ENCODE peak calls at places on chromosomes 2 and 18, in nine cellular contexts. Q, H, J, U, E, Y, N, G and M are unnamed samples.

GRCh38 chr2:81007104-81007503 is 702.6 kb upstream of the LRRTM1 start:
- DNase-seq in Q (no peak), H (no peak), J (no peak), U (no peak), E (no peak), Y (no peak), N (no peak), G (no peak), M (no peak)

GRCh38 chr2:215359576-215359922 is 47.7 kb downstream of the ATIC start:
- DNase-seq in Q (peak), H (no peak), J (no peak), U (no peak), E (no peak), Y (no peak), N (no peak), G (no peak), M (no peak)

GRCh38 chr2:19238440-19238839 is 120.0 kb downstream of the OSR1 start:
- DNase-seq in Q (no peak), H (no peak), J (peak), U (no peak), E (no peak), Y (peak), N (peak), G (no peak), M (no peak)

GRCh38 chr2:104538082-104538481 is 315.8 kb upstream of the POU3F3 start:
- DNase-seq in Q (no peak), H (no peak), J (no peak), U (no peak), E (no peak), Y (no peak), N (no peak), G (no peak), M (no peak)

GRCh38 chr2:234989183-234989701 is 37.4 kb downstream of the SH3BP4 start:
- DNase-seq in Q (no peak), H (no peak), J (no peak), U (peak), E (no peak), Y (peak), N (no peak), G (peak), M (no peak)

GRCh38 chr18:37535968-37536367 is 29.6 kb downstream of the CELF4 start:
- DNase-seq in Q (peak), H (no peak), J (no peak), U (no peak), E (no peak), Y (no peak), N (no peak), G (no peak), M (no peak)

GRCh38 chr2:156341482-156342251 is 9.1 kb upstream of the NR4A2 start:
- DNase-seq in Q (peak), H (peak), J (peak), U (peak), E (peak), Y (peak), N (peak), G (peak), M (peak)

GRCh38 chr2:115083216-115083615 is 640.8 kb downstream of the DPP10 start:
- DNase-seq in Q (no peak), H (no peak), J (no peak), U (no peak), E (no peak), Y (no peak), N (no peak), G (peak), M (no peak)

GRCh38 chr2:76930076-76930734 is 592.0 kb downstream of the LRRTM4 start:
- DNase-seq in Q (no peak), H (no peak), J (no peak), U (no peak), E (no peak), Y (no peak), N (no peak), G (no peak), M (no peak)

GRCh38 chr2:227464851-227465250 is 7.1 kb upstream of the AGFG1 start:
- DNase-seq in Q (no peak), H (no peak), J (no peak), U (no peak), E (no peak), Y (no peak), N (no peak), G (no peak), M (no peak)

GRCh38 chr18:57434536-57435494 is at the start of gene ONECUT2:
- DNase-seq in Q (peak), H (peak), J (peak), U (peak), E (no peak), Y (peak), N (peak), G (peak), M (peak)

GRCh38 chr2:102502576-102502975 is 29.6 kb downstream of the SLC9A4 start:
- DNase-seq in Q (no peak), H (no peak), J (no peak), U (no peak), E (no peak), Y (no peak), N (no peak), G (no peak), M (no peak)

GRCh38 chr2:94870392-94871225 is 621 bp upstream of the TEKT4 start:
- DNase-seq in Q (no peak), H (no peak), J (no peak), U (no peak), E (no peak), Y (no peak), N (no peak), G (no peak), M (no peak)

GRCh38 chr2:71748227-71748626 is 294.9 kb downstream of the DYSF start:
- DNase-seq in Q (peak), H (peak), J (peak), U (no peak), E (no peak), Y (peak), N (peak), G (no peak), M (peak)

GRCh38 chr2:101349893-101350662 is 37.2 kb downstream of the CREG2 start:
- DNase-seq in Q (peak), H (peak), J (peak), U (no peak), E (no peak), Y (peak), N (peak), G (peak), M (peak)

GRCh38 chr2:195026261-195026660 is 630.8 kb upstream of the SLC39A10 start:
- DNase-seq in Q (no peak), H (peak), J (peak), U (no peak), E (no peak), Y (peak), N (peak), G (peak), M (no peak)

GRCh38 chr2:233419626-233420431 is 65.5 kb downstream of the DGKD start:
- DNase-seq in Q (no peak), H (peak), J (peak), U (no peak), E (peak), Y (no peak), N (peak), G (no peak), M (peak)

GRCh38 chr2:20556756-20557155 is 94.1 kb downstream of the HS1BP3 start:
- DNase-seq in Q (no peak), H (peak), J (no peak), U (no peak), E (no peak), Y (no peak), N (no peak), G (no peak), M (no peak)

GRCh38 chr18:49621851-49622351 is 60.0 kb downstream of the LIPG start:
- DNase-seq in Q (no peak), H (no peak), J (no peak), U (no peak), E (no peak), Y (no peak), N (no peak), G (no peak), M (no peak)

GRCh38 chr2:206832886-206833285 is 67.5 kb downstream of the FASTKD2 start:
- DNase-seq in Q (peak), H (no peak), J (no peak), U (no peak), E (no peak), Y (peak), N (no peak), G (no peak), M (no peak)

GRCh38 chr18:6956999-6957398 is 160.6 kb downstream of the LAMA1 start:
- DNase-seq in Q (no peak), H (no peak), J (no peak), U (no peak), E (no peak), Y (no peak), N (no peak), G (no peak), M (no peak)

GRCh38 chr2:216596986-216597509 is 36.2 kb upstream of the IGFBP2 start:
- DNase-seq in Q (peak), H (no peak), J (peak), U (no peak), E (no peak), Y (peak), N (no peak), G (no peak), M (peak)

GRCh38 chr2:237128026-237128703 is 42.5 kb downstream of the COPS8 start:
- DNase-seq in Q (peak), H (peak), J (peak), U (peak), E (no peak), Y (peak), N (peak), G (peak), M (peak)

GRCh38 chr2:110813896-110814295 is 81.5 kb downstream of the ACOXL start:
- DNase-seq in Q (peak), H (no peak), J (no peak), U (no peak), E (no peak), Y (peak), N (no peak), G (no peak), M (no peak)

GRCh38 chr2:236568068-236568921 is 1.3 kb upstream of the ACKR3 start:
- DNase-seq in Q (peak), H (peak), J (peak), U (peak), E (no peak), Y (no peak), N (no peak), G (peak), M (no peak)

GRCh38 chr2:65265090-65266045 is 37.7 kb downstream of the ACTR2 start:
- DNase-seq in Q (peak), H (peak), J (peak), U (peak), E (peak), Y (peak), N (peak), G (peak), M (peak)

GRCh38 chr2:118539290-118539689 is 308.2 kb downstream of the EN1 start:
- DNase-seq in Q (peak), H (peak), J (peak), U (peak), E (no peak), Y (peak), N (peak), G (peak), M (peak)

GRCh38 chr2:181570833-181571661 is 85.9 kb downstream of the CERKL start:
- DNase-seq in Q (peak), H (no peak), J (peak), U (no peak), E (no peak), Y (no peak), N (peak), G (peak), M (peak)

GRCh38 chr2:216516730-216517350 is 18.2 kb downstream of the RPL37A start:
- DNase-seq in Q (peak), H (peak), J (peak), U (no peak), E (no peak), Y (peak), N (peak), G (peak), M (peak)

GRCh38 chr2:50820176-50820575 is 211.8 kb downstream of the NRXN1 start:
- DNase-seq in Q (no peak), H (no peak), J (no peak), U (no peak), E (no peak), Y (no peak), N (no peak), G (no peak), M (no peak)

GRCh38 chr18:54712315-54712714 is 116.0 kb upstream of the RAB27B start:
- DNase-seq in Q (no peak), H (peak), J (peak), U (no peak), E (no peak), Y (peak), N (peak), G (peak), M (peak)

GRCh38 chr2:939936-940620 is 10.6 kb upstream of the SNTG2 start:
- DNase-seq in Q (peak), H (peak), J (peak), U (no peak), E (no peak), Y (no peak), N (no peak), G (no peak), M (no peak)

GRCh38 chr18:2223859-2224258 is 347.4 kb downstream of the METTL4 start:
- DNase-seq in Q (peak), H (peak), J (peak), U (no peak), E (no peak), Y (peak), N (peak), G (peak), M (peak)
- TF ChIP-seq CTCF in Q (peak), H (peak), J (peak), U (peak), E (peak), Y (peak), N (peak), G (peak), M (peak)

GRCh38 chr2:43402002-43402401 is 175.6 kb upstream of the ZFP36L2 start:
- DNase-seq in Q (no peak), H (no peak), J (no peak), U (no peak), E (peak), Y (no peak), N (no peak), G (no peak), M (no peak)
- H3K4me3 ChIP-seq in Q (no peak), H (no peak), J (no peak), U (no peak), E (peak), Y (no peak), N (no peak), G (no peak), M (no peak)

GRCh38 chr2:139383532-139383931 is 603.3 kb upstream of the NXPH2 start:
- DNase-seq in Q (no peak), H (no peak), J (no peak), U (no peak), E (no peak), Y (no peak), N (no peak), G (no peak), M (no peak)

GRCh38 chr2:139386401-139386800 is 606.2 kb upstream of the NXPH2 start:
- DNase-seq in Q (no peak), H (no peak), J (no peak), U (no peak), E (no peak), Y (no peak), N (no peak), G (peak), M (no peak)

GRCh38 chr2:139394801-139395200 is 614.6 kb upstream of the NXPH2 start:
- DNase-seq in Q (no peak), H (no peak), J (no peak), U (no peak), E (no peak), Y (no peak), N (no peak), G (no peak), M (no peak)

DNA sequence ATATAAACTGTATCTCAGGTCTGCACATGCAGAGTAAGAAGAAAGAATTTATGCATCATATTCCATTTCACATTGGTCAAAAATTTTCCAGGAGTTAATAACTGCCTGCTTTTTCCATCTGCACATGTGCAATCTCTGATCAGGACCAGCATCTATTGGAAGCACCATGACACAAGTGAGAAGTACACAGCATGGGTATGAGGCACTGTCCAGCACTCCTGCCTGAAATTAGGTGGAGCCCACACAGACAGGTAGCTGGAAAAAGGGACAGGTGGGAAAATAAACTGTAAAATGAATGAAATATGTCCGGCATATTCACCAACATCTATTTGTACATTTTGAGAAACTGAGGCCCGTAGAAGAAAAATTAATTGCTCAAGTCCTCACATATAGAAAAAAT is 609.2 kb upstream of the NXPH2 start:
- DNase-seq in Q (no peak), H (no peak), J (no peak), U (no peak), E (no peak), Y (no peak), N (no peak), G (no peak), M (no peak)
- TF ChIP-seq CTCF in Q (no peak), H (no peak), J (no peak), U (no peak), E (no peak), Y (no peak), N (no peak), G (no peak), M (no peak)

DNA sequence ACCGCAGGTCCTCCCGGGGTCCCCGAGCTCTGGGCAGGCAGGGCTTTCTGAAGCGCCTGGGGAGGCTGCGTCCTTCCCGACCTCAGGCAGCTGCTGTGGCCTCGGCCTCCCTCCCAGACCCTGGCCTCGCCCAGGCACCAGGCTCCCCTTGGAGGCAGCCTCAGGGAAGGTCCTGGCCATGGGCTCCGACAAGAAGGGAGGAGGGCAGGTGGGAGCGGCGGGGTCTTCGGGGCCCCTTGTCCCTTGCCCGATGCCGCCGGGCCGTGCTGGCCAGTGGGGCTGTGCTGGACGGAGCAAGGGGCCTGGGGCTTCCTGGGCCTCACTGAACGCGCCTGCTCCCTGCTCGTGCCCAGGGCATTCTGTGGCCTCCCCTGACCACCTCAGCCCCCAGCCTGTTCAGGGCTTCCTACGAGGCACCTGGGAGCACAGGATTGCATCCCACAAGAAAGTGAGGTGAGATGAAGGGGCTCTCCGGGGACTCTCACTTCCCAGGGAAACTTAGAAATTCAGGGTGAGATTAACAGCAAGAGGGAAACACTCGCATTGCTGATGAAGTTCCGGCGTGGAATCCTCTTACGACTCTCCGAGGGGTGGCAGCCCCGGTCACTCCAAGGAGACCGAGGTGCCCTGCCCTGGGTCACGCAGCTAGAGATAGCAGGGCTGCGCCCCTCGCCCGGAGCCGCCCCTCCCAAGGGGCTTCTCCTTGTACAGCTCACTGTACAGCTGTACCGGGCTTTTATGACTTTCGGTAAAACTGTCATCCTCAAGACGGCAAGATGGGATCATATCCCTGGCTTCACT is 792 bp downstream of the MFSD2B start:
- DNase-seq in Q (no peak), H (no peak), J (no peak), U (no peak), E (no peak), Y (no peak), N (no peak), G (no peak), M (no peak)
- H3K4me3 ChIP-seq in Q (peak), H (peak), J (peak), U (peak), E (no peak), Y (peak), N (no peak), G (peak), M (peak)

DNA sequence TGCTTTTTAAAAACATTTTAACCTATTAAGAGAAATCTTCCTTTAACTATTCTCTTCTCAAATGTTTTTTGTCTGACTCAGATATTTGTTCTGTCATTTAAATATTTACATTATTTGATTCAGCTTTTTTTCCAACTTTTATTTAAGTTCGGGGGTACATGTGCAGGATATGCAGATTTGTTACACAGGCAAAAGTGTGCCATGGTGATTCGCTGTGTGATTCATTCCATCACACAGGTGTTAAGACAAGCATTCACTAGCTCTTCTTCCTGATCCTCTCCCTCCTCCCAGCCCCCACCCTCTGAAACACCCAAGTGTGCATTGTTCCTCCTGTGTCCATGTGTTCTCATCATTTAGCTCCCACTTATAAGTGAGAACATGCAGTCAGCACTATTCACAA is 19.4 kb downstream of the SP100 start:
- DNase-seq in Q (no peak), H (no peak), J (no peak), U (no peak), E (no peak), Y (no peak), N (peak), G (peak), M (no peak)
- TF ChIP-seq CTCF in Q (no peak), H (no peak), J (no peak), U (no peak), E (no peak), Y (no peak), N (no peak), G (no peak), M (no peak)

GRCh38 chr2:54013996-54014395 is 43.2 kb upstream of the PSME4 start:
- DNase-seq in Q (no peak), H (no peak), J (peak), U (no peak), E (no peak), Y (no peak), N (no peak), G (no peak), M (no peak)
- H3K4me3 ChIP-seq in Q (no peak), H (no peak), J (no peak), U (no peak), E (no peak), Y (no peak), N (no peak), G (no peak), M (no peak)

DNA sequence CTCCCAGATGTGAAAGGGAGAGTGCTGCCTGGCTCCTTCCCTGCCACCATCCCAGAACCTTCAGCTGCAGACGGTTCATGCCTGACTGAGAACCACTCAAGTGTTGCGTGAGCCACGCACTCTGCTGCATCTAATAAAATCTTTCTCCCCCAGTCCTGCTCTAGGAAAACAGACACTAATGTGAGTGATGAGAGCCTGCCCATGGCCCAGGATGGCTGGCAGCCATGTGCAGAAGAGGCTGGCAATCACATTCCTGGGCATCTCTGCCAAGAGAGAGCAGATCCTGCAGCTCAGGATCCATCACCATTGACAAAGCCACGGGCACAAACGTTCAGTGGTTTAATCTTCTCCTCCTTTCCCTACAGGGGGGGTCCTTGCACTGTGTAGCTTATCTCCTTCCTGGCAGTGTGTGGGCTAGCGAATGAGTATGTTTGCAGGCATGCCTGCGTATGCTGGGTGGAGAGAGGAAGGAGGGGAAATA is 477.5 kb downstream of the SLC4A3 start:
- DNase-seq in Q (peak), H (peak), J (peak), U (no peak), E (no peak), Y (peak), N (peak), G (peak), M (peak)
- TF ChIP-seq CTCF in Q (peak), H (peak), J (peak), U (no peak), E (no peak), Y (peak), N (peak), G (peak), M (peak)